ENCODE peak calls at places on chromosomes 5 and 9, in six cellular contexts. One of them, this sample, is unnamed.

GRCh38 chr5:85985167-85985566 is 632.6 kb upstream of the COX7C start:
- DNase-seq in memory B cell: no peak
- DNase-seq in T-helper 2 cell: no peak
- DNase-seq in coronary artery: no peak
- DNase-seq in stimulated activated CD8-positive, alpha-beta memory T cell treated with anti-CD3 and anti-CD28 coated beads, Interleukin-15, amount 100 ng/mL, for 24 hours: no peak
- DNase-seq in NCI-H1105: no peak
- DNase-seq in this sample: no peak

GRCh38 chr5:98775962-98776687 is 2.7 kb downstream of the RGMB start:
- DNase-seq in memory B cell: no peak
- DNase-seq in T-helper 2 cell: no peak
- DNase-seq in stimulated activated CD8-positive, alpha-beta memory T cell treated with anti-CD3 and anti-CD28 coated beads, Interleukin-15, amount 100 ng/mL, for 24 hours: no peak
- DNase-seq in NCI-H1105: no peak
- DNase-seq in coronary artery: no peak
- DNase-seq in this sample: no peak

GRCh38 chr5:138961221-138961620 is 86.1 kb upstream of the LRRTM2 start:
- DNase-seq in stimulated activated CD8-positive, alpha-beta memory T cell treated with anti-CD3 and anti-CD28 coated beads, Interleukin-15, amount 100 ng/mL, for 24 hours: no peak
- DNase-seq in NCI-H1105: no peak
- DNase-seq in T-helper 2 cell: no peak
- DNase-seq in memory B cell: no peak
- DNase-seq in coronary artery: no peak
- DNase-seq in this sample: no peak

GRCh38 chr5:15938961-15939360 is 240.6 kb downstream of the MARCHF11 start:
- DNase-seq in NCI-H1105: no peak
- DNase-seq in T-helper 2 cell: no peak
- DNase-seq in stimulated activated CD8-positive, alpha-beta memory T cell treated with anti-CD3 and anti-CD28 coated beads, Interleukin-15, amount 100 ng/mL, for 24 hours: no peak
- DNase-seq in memory B cell: no peak
- DNase-seq in coronary artery: no peak
- DNase-seq in this sample: no peak

GRCh38 chr9:13529321-13530104 is 250.0 kb upstream of the MPDZ start:
- DNase-seq in NCI-H1105: peak
- DNase-seq in coronary artery: no peak
- DNase-seq in stimulated activated CD8-positive, alpha-beta memory T cell treated with anti-CD3 and anti-CD28 coated beads, Interleukin-15, amount 100 ng/mL, for 24 hours: no peak
- DNase-seq in T-helper 2 cell: no peak
- DNase-seq in memory B cell: no peak
- DNase-seq in this sample: no peak

GRCh38 chr5:126471875-126472537 is 48.8 kb downstream of the GRAMD2B start:
- DNase-seq in memory B cell: no peak
- DNase-seq in coronary artery: no peak
- DNase-seq in NCI-H1105: no peak
- DNase-seq in stimulated activated CD8-positive, alpha-beta memory T cell treated with anti-CD3 and anti-CD28 coated beads, Interleukin-15, amount 100 ng/mL, for 24 hours: no peak
- DNase-seq in T-helper 2 cell: no peak
- DNase-seq in this sample: no peak

GRCh38 chr9:112180387-112180881 is 5.3 kb upstream of the SUSD1 start:
- DNase-seq in coronary artery: no peak
- DNase-seq in T-helper 2 cell: peak
- DNase-seq in memory B cell: no peak
- DNase-seq in stimulated activated CD8-positive, alpha-beta memory T cell treated with anti-CD3 and anti-CD28 coated beads, Interleukin-15, amount 100 ng/mL, for 24 hours: no peak
- DNase-seq in NCI-H1105: no peak
- DNase-seq in this sample: peak

GRCh38 chr5:151739939-151740335 is 18.5 kb downstream of the ATOX1 start:
- DNase-seq in NCI-H1105: no peak
- DNase-seq in T-helper 2 cell: no peak
- DNase-seq in memory B cell: no peak
- DNase-seq in coronary artery: no peak
- DNase-seq in stimulated activated CD8-positive, alpha-beta memory T cell treated with anti-CD3 and anti-CD28 coated beads, Interleukin-15, amount 100 ng/mL, for 24 hours: no peak
- DNase-seq in this sample: no peak

GRCh38 chr5:157219491-157220271 is 39.0 kb downstream of the ITK start:
- DNase-seq in memory B cell: no peak
- DNase-seq in coronary artery: no peak
- DNase-seq in stimulated activated CD8-positive, alpha-beta memory T cell treated with anti-CD3 and anti-CD28 coated beads, Interleukin-15, amount 100 ng/mL, for 24 hours: no peak
- DNase-seq in T-helper 2 cell: peak
- DNase-seq in NCI-H1105: no peak
- DNase-seq in this sample: peak

GRCh38 chr9:138065287-138065686 is 187.7 kb downstream of the CACNA1B start:
- DNase-seq in memory B cell: no peak
- DNase-seq in T-helper 2 cell: no peak
- DNase-seq in coronary artery: no peak
- DNase-seq in stimulated activated CD8-positive, alpha-beta memory T cell treated with anti-CD3 and anti-CD28 coated beads, Interleukin-15, amount 100 ng/mL, for 24 hours: no peak
- DNase-seq in NCI-H1105: no peak
- DNase-seq in this sample: no peak

GRCh38 chr5:177103523-177104253 is 17.0 kb downstream of the FGFR4 start:
- DNase-seq in coronary artery: no peak
- DNase-seq in memory B cell: no peak
- DNase-seq in NCI-H1105: no peak
- DNase-seq in stimulated activated CD8-positive, alpha-beta memory T cell treated with anti-CD3 and anti-CD28 coated beads, Interleukin-15, amount 100 ng/mL, for 24 hours: no peak
- DNase-seq in T-helper 2 cell: no peak
- DNase-seq in this sample: no peak

GRCh38 chr9:34555002-34555348 is 32.2 kb upstream of the ENHO start:
- DNase-seq in T-helper 2 cell: no peak
- DNase-seq in memory B cell: no peak
- DNase-seq in coronary artery: no peak
- DNase-seq in stimulated activated CD8-positive, alpha-beta memory T cell treated with anti-CD3 and anti-CD28 coated beads, Interleukin-15, amount 100 ng/mL, for 24 hours: no peak
- DNase-seq in NCI-H1105: peak
- DNase-seq in this sample: no peak

GRCh38 chr9:133874061-133874638 is 118.0 kb downstream of the VAV2 start:
- DNase-seq in NCI-H1105: no peak
- DNase-seq in memory B cell: no peak
- DNase-seq in stimulated activated CD8-positive, alpha-beta memory T cell treated with anti-CD3 and anti-CD28 coated beads, Interleukin-15, amount 100 ng/mL, for 24 hours: no peak
- DNase-seq in T-helper 2 cell: no peak
- DNase-seq in coronary artery: no peak
- DNase-seq in this sample: no peak

GRCh38 chr9:3578786-3579185 is 53.0 kb upstream of the RFX3 start:
- DNase-seq in stimulated activated CD8-positive, alpha-beta memory T cell treated with anti-CD3 and anti-CD28 coated beads, Interleukin-15, amount 100 ng/mL, for 24 hours: no peak
- DNase-seq in coronary artery: no peak
- DNase-seq in T-helper 2 cell: no peak
- DNase-seq in memory B cell: no peak
- DNase-seq in NCI-H1105: no peak
- DNase-seq in this sample: peak

GRCh38 chr9:113988951-113989780 is 88.9 kb downstream of the AMBP start:
- DNase-seq in coronary artery: peak
- DNase-seq in T-helper 2 cell: no peak
- DNase-seq in stimulated activated CD8-positive, alpha-beta memory T cell treated with anti-CD3 and anti-CD28 coated beads, Interleukin-15, amount 100 ng/mL, for 24 hours: no peak
- DNase-seq in NCI-H1105: no peak
- DNase-seq in memory B cell: no peak
- DNase-seq in this sample: no peak

GRCh38 chr9:20304001-20304400 is 318.3 kb downstream of the MLLT3 start:
- DNase-seq in T-helper 2 cell: no peak
- DNase-seq in NCI-H1105: no peak
- DNase-seq in stimulated activated CD8-positive, alpha-beta memory T cell treated with anti-CD3 and anti-CD28 coated beads, Interleukin-15, amount 100 ng/mL, for 24 hours: no peak
- DNase-seq in coronary artery: no peak
- DNase-seq in memory B cell: no peak
- DNase-seq in this sample: no peak